ENCODE peak calls at places on chromosomes 6 and 20, in nine cellular contexts. H is right atrium auricular region, T is glutamatergic neuron, W is PC-3, U is A549, K is AG04449, F is endodermal cell, B is AG04450, X is heart right ventricle. R is an unnamed sample.

GRCh38 chr6:104705095-104705707 is 154.5 kb downstream of the HACE1 start:
- DNase-seq in H (no peak), T (no peak), W (peak; percentile 84), U (no peak), K (no peak), F (no peak), B (peak; percentile 34), X (no peak), R (no peak)

GRCh38 chr6:17600527-17601388 is 656 bp downstream of the FAM8A1 start:
- DNase-seq in H (no peak), T (peak; percentile 43), W (peak; percentile 35), U (no peak), K (no peak), F (peak; percentile 84), B (no peak), X (peak; percentile 61), R (peak; percentile 53)

GRCh38 chr6:51350308-51350904 is 531.7 kb downstream of the TFAP2B start:
- DNase-seq in H (no peak), T (no peak), W (peak; percentile 45), U (no peak), K (no peak), F (no peak), B (no peak), X (no peak), R (peak; percentile 5)

GRCh38 chr6:142005044-142005443 is 127.7 kb upstream of the GJE1 start:
- DNase-seq in H (no peak), T (no peak), W (no peak), U (no peak), K (no peak), F (no peak), B (no peak), X (no peak), R (no peak)

GRCh38 chr6:43639984-43640800 is 4.6 kb downstream of the MAD2L1BP start:
- DNase-seq in H (no peak), T (no peak), W (no peak), U (no peak), K (no peak), F (no peak), B (no peak), X (no peak), R (no peak)

GRCh38 chr20:12827796-12828406 is 180.9 kb upstream of the SPTLC3 start:
- DNase-seq in H (no peak), T (peak; percentile 24), W (no peak), U (no peak), K (no peak), F (peak; percentile 56), B (no peak), X (no peak), R (no peak)

GRCh38 chr6:69370763-69371162 is 426.0 kb downstream of the LMBRD1 start:
- DNase-seq in H (no peak), T (no peak), W (no peak), U (no peak), K (no peak), F (no peak), B (no peak), X (peak; percentile 31), R (no peak)

GRCh38 chr20:63746766-63747315 is 7.3 kb downstream of the SLC2A4RG start:
- DNase-seq in H (no peak), T (no peak), W (no peak), U (no peak), K (no peak), F (peak; percentile 45), B (no peak), X (no peak), R (no peak)

GRCh38 chr20:17473662-17474061 is 57.5 kb downstream of the BFSP1 start:
- DNase-seq in H (peak; percentile 9), T (no peak), W (no peak), U (no peak), K (no peak), F (no peak), B (no peak), X (no peak), R (no peak)

DNA sequence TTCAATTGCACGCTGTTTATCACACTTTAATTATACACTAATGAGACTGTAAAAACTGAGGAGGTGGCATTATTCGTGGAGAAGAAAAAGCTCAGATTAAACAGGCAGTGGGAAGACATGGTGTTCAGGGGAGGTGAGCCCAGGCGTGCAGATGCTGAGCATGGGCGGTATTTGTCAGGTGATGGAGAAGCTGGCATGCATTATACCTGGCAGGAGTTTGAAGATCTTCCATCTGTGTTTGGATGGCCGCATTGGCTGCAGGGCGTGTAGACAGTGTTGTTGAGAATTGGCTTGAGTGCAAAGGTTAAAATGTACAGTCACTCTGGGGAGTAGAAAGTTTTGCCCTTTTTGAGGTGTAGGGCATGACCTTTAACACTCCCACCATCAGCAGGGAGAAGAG is 213.8 kb downstream of the ERMARD start:
- DNase-seq in H (peak; percentile 11), T (no peak), W (no peak), U (no peak), K (no peak), F (no peak), B (no peak), X (no peak), R (no peak)
- TF ChIP-seq CTCF in H (no peak), T (no peak), W (no peak), U (no peak), K (no peak), F (no peak), B (no peak), X (no peak), R (no peak)

DNA sequence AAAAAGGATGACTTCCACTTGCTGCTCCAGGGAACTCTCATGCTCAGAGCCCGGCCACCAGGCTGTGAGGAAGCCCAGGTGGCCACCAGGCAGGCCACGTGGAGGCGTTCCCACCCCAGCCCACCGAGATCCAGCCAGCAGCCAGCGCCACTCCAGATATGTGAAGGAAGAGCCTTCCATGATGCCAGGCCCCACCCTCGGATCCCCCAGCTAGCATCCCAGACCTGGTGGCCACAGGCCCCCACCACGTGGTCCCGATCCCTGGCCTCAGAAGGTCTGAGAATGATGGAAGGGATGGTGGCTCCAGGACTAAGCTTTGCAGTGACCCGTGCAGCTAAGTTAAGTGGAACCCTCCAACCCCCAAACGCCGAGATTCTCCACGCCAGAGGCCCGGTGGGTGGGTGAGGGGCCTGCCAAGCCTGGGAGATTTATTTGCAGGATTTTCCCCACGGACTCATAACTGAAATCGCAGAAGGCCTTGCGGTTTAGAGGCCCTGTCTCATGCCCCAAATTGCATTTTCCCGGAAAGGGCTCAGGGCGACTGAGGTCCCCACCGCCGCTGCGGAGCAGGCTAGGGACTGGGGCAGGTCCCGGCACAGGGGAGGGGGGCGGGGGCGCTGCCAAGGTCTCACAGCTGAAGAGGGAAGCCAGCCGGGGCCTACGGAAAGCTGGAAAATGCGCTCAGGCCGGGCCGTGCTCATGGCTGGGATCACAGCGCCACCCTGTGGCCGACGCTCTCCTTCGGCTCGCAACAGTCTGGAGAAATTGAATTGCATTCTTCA is 31.1 kb upstream of the CST7 start:
- DNase-seq in H (no peak), T (peak; percentile 85), W (peak; percentile 80), U (peak; percentile 80), K (peak; percentile 9), F (peak; percentile 93), B (peak; percentile 33), X (peak; percentile 66), R (peak; percentile 79)
- TF ChIP-seq CTCF in H (peak; percentile 88), T (peak; percentile 94), W (peak; percentile 95), U (peak; percentile 88), K (peak; percentile 90), F (peak; percentile 95), B (peak; percentile 86), X (peak; percentile 85), R (peak; percentile 96)

DNA sequence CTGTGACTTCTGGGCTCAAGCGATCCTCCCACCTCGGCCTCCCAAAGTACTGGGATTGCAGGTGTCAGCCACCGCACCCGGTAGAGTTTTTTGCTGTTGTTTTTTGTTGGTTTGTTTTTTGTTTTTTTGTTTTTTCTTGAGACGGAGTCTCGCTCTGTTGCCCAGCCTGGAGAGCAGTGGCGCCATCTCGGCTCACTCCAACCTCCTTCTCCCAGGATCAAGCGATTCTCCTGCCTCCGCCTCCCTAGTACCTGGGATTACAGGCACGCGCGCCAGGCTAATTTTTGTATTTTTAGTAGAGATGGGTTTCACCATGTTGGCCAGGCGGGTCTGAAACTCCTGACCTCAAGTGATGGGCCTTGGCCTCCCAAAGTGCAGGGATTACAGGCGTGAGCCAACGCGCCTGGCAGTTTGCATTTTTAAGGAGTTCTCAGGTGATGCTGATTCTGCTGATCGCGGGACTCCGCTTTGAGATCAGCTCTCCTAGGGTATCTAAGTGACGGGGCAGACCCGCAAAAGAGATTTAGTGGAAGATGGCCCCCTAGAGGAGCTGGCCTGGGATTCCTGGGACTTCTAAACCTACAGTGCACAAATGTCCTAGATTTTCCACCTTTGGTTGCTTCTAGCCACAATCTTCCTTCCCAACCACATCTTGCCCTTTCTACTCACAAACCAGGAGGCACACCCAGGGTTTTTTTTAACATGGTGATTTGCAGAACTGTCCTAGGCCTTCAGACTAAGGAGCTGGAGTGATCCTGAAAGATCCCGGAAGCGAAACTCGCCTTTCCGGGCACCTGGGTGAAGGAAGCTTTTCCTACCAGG is 45.2 kb downstream of the DPPA5 start:
- DNase-seq in H (no peak), T (no peak), W (peak; percentile 39), U (peak; percentile 44), K (no peak), F (peak; percentile 81), B (no peak), X (no peak), R (no peak)
- TF ChIP-seq CTCF in H (no peak), T (no peak), W (peak; percentile 59), U (no peak), K (peak; percentile 19), F (peak; percentile 69), B (peak; percentile 46), X (no peak), R (no peak)

GRCh38 chr20:59010995-59011873 is 4.2 kb upstream of the CTSZ start:
- DNase-seq in H (peak; percentile 70), T (no peak), W (peak; percentile 94), U (no peak), K (peak; percentile 65), F (no peak), B (peak; percentile 23), X (no peak), R (no peak)

GRCh38 chr20:59010321-59010994 is 3.4 kb upstream of the CTSZ start:
- DNase-seq in H (peak; percentile 52), T (no peak), W (peak; percentile 38), U (no peak), K (no peak), F (no peak), B (no peak), X (no peak), R (no peak)

GRCh38 chr20:59007758-59008511 is 881 bp upstream of the CTSZ start:
- DNase-seq in H (no peak), T (peak; percentile 8), W (no peak), U (no peak), K (no peak), F (peak; percentile 49), B (no peak), X (no peak), R (peak; percentile 92)

GRCh38 chr20:59006864-59007757 is at the start of gene CTSZ:
- DNase-seq in H (no peak), T (peak; percentile 63), W (peak; percentile 54), U (peak; percentile 74), K (no peak), F (peak; percentile 86), B (no peak), X (peak; percentile 81), R (peak; percentile 85)

DNA sequence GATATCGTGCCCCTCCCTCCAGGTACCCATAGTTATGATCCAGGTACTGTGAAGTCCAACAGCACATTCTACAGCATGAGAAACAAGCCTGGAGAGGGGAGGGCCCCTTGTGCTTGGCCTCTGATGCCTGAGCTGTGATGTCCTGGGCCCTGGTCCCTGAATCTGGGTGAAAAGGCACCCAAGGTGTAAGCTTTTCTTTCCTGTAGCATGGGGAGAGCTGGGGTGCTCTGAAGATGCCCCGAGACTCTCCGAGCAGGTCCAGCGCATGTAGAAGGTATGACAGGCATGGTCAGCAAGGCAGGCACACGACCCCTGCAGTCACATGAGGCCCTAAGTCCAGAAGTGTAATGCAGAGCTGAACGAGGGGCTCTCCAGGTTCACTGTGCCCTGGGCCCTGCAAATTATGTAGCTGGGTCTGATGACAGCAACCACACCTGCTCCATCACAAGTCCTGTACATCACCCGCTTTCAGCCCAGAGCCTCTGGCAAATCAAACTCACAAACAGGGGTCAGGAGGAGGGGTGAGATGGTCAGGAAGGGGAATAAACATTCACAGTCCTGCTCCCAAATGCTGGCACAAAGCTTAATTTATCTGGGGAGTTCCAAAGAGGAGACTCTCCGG is 1.8 kb upstream of the CTSZ start:
- DNase-seq in H (no peak), T (peak; percentile 2), W (no peak), U (no peak), K (no peak), F (no peak), B (no peak), X (no peak), R (no peak)
- TF ChIP-seq CTCF in H (no peak), T (no peak), W (no peak), U (no peak), K (no peak), F (no peak), B (no peak), X (no peak), R (no peak)

R was measured in GM13977.